ENCODE peak calls at places on chromosomes 1 and 21, in seven cellular contexts. N is iPS-NIHi11, I is amniotic stem cell, R is activated T-cell treated with anti-CD3 and anti-CD28 coated beads for 4 hours, F is fibroblast of the conjunctiva, H is iris pigment epithelial cell, D is NCI-H446 treated with DMSO at 0.1 percent for 48 hours. M is an unnamed sample.

GRCh38 chr1:59597420-59598199 is 217.1 kb upstream of the HOOK1 start:
- DNase-seq in N (no peak), I (no peak), R (no peak), D (no peak), F (no peak), H (no peak), M (no peak)

GRCh38 chr1:60903591-60903990 is 178.8 kb upstream of the NFIA start:
- DNase-seq in I (no peak), D (peak; percentile 100), H (no peak), N (no peak), R (no peak), F (peak; percentile 35), M (peak; percentile 90)

GRCh38 chr21:39721885-39722284 is 23.1 kb upstream of the IGSF5 start:
- DNase-seq in D (no peak), F (no peak), R (no peak), H (no peak), I (no peak), N (no peak), M (no peak)

GRCh38 chr1:26044971-26045711 is 777 bp downstream of the SLC30A2 start:
- DNase-seq in D (no peak), R (no peak), N (peak; percentile 67), H (no peak), F (no peak), I (no peak), M (peak; percentile 29)

GRCh38 chr1:36199934-36200741 is 24.1 kb upstream of the THRAP3 start:
- DNase-seq in I (no peak), F (no peak), H (peak; percentile 59), R (no peak), N (no peak), D (no peak), M (peak; percentile 73)

GRCh38 chr1:150813028-150813707 is 5.1 kb upstream of the CTSK start:
- DNase-seq in F (peak; percentile 60), D (no peak), R (no peak), N (peak; percentile 66), I (no peak), H (peak; percentile 76), M (peak; percentile 62)

GRCh38 chr21:26850116-26850643 is 5.0 kb upstream of the ADAMTS1 start:
- DNase-seq in R (no peak), D (peak; percentile 53), H (peak; percentile 50), F (no peak), I (no peak), N (no peak), M (no peak)

GRCh38 chr1:156608981-156609380 is 7.7 kb upstream of the GPATCH4 start:
- DNase-seq in I (no peak), D (peak; percentile 16), F (no peak), R (peak; percentile 40), H (no peak), N (peak; percentile 57), M (no peak)

GRCh38 chr1:88983791-88984552 is 8.5 kb downstream of the KYAT3 start:
- DNase-seq in H (peak; percentile 62), D (no peak), R (no peak), F (peak; percentile 31), N (peak; percentile 44), I (no peak), M (no peak)

GRCh38 chr21:43645414-43645891 is 13.8 kb downstream of the HSF2BP start:
- DNase-seq in R (no peak), H (peak; percentile 87), F (peak; percentile 50), N (peak; percentile 24), I (peak; percentile 32), D (peak; percentile 42), M (no peak)

GRCh38 chr1:22665752-22666151 is 12.7 kb downstream of the C1QB start:
- DNase-seq in F (no peak), I (no peak), N (peak; percentile 67), D (no peak), R (no peak), H (peak; percentile 47), M (no peak)

GRCh38 chr1:224205438-224205840 is 22.4 kb downstream of the DEGS1 start:
- DNase-seq in D (no peak), I (no peak), F (peak; percentile 49), N (no peak), H (peak; percentile 74), R (no peak), M (no peak)

GRCh38 chr1:7553042-7553690 is 217.9 kb upstream of the VAMP3 start:
- DNase-seq in N (no peak), F (no peak), I (no peak), R (no peak), D (no peak), H (no peak), M (no peak)

GRCh38 chr1:155127105-155127671 is 488 bp upstream of the EFNA1 start:
- DNase-seq in D (no peak), N (peak; percentile 36), I (no peak), H (peak; percentile 67), R (no peak), F (no peak), M (peak; percentile 42)

GRCh38 chr1:221166162-221166500 is 286.9 kb downstream of the HLX start:
- DNase-seq in F (no peak), H (no peak), N (no peak), D (no peak), I (no peak), R (no peak), M (no peak)

GRCh38 chr1:116508984-116509980 is 61.5 kb downstream of the CD58 start:
- DNase-seq in R (no peak), I (peak; percentile 60), D (no peak), F (peak; percentile 78), H (peak; percentile 85), N (no peak), M (no peak)

GRCh38 chr1:202245391-202245790 is 51.8 kb downstream of the LGR6 start:
- DNase-seq in N (no peak), R (no peak), D (no peak), H (no peak), I (no peak), F (no peak), M (no peak)

GRCh38 chr1:184929711-184930202 is 44.6 kb downstream of the NIBAN1 start:
- DNase-seq in N (no peak), R (no peak), H (peak; percentile 50), F (no peak), I (no peak), D (peak; percentile 34), M (no peak)

GRCh38 chr1:201714542-201715276 is 114.2 kb upstream of the IPO9 start:
- DNase-seq in D (peak; percentile 91), F (peak; percentile 100), N (no peak), I (peak; percentile 99), R (no peak), H (peak; percentile 100), M (peak; percentile 91)